ENCODE peak calls at places on chromosomes 4 and X, in five cellular contexts. U is NCI-H510A treated with DMSO at 0.1 percent for 48 hours, O is COR-L47, Q is OCI-M1, H is NCI-H2029 treated with DMSO at 0.1 percent for 48 hours. S is an unnamed sample.

GRCh38 chrX:72735561-72735960 is 21.5 kb upstream of the PHKA1 start:
- DNase-seq in U (no peak), O (no peak), Q (no peak), H (no peak), S (no peak)

GRCh38 chrX:25600776-25601175 is 537.4 kb upstream of the MAGEB18 start:
- DNase-seq in U (no peak), O (no peak), Q (peak; percentile 0), H (no peak), S (no peak)

GRCh38 chrX:10939384-10939783 is 171.7 kb upstream of the HCCS start:
- DNase-seq in U (no peak), O (no peak), Q (no peak), H (no peak), S (no peak)

GRCh38 chr4:183249854-183250253 is 70.2 kb downstream of the CLDN22 start:
- DNase-seq in U (peak; percentile 51), O (peak; percentile 41), Q (peak; percentile 76), H (no peak), S (peak; percentile 51)

GRCh38 chr4:184056877-184057276 is 151.8 kb downstream of the STOX2 start:
- DNase-seq in U (no peak), O (no peak), Q (no peak), H (no peak), S (no peak)

GRCh38 chrX:10381218-10381617 is 224.4 kb downstream of the CLCN4 start:
- DNase-seq in U (no peak), O (no peak), Q (no peak), H (no peak), S (no peak)

GRCh38 chrX:31580726-31581125 is 508.9 kb upstream of the FTHL17 start:
- DNase-seq in U (no peak), O (no peak), Q (no peak), H (no peak), S (no peak)

GRCh38 chr4:174808119-174808518 is 20.9 kb downstream of the GLRA3 start:
- DNase-seq in U (no peak), O (no peak), Q (no peak), H (no peak), S (no peak)

GRCh38 chr4:2792711-2793577 is at the start of gene SH3BP2:
- DNase-seq in U (no peak), O (no peak), Q (peak; percentile 74), H (no peak), S (peak; percentile 82)

GRCh38 chrX:3299626-3300025 is 46.8 kb downstream of the MXRA5 start:
- DNase-seq in U (no peak), O (no peak), Q (no peak), H (no peak), S (no peak)

GRCh38 chr4:8114456-8115202 is 44.0 kb downstream of the ABLIM2 start:
- DNase-seq in U (no peak), O (no peak), Q (no peak), H (no peak), S (no peak)